ENCODE peak calls at places on chromosome 17, in four cellular contexts. O is breast epithelium, Z is transverse colon, S is gastrocnemius medialis. A is an unnamed sample.

GRCh38 chr17:28716740-28717577 is 709 bp downstream of the RAB34 start:
- DNase-seq in O (no peak), Z (no peak), S (no peak), A (no peak)

GRCh38 chr17:57636985-57637667 is 108.0 kb downstream of the CCDC182 start:
- DNase-seq in O (no peak), Z (peak; percentile 25), S (no peak), A (no peak)

GRCh38 chr17:74833501-74834361 is 26.0 kb downstream of the GRIN2C start:
- DNase-seq in O (no peak), Z (peak; percentile 23), S (peak; percentile 23), A (peak; percentile 42)

GRCh38 chr17:32771396-32771795 is 105.5 kb downstream of the MYO1D start:
- DNase-seq in O (no peak), Z (no peak), S (no peak), A (no peak)

GRCh38 chr17:41617136-41617535 is 4.6 kb upstream of the KRT16 start:
- DNase-seq in O (peak; percentile 50), Z (no peak), S (no peak), A (no peak)

GRCh38 chr17:57911021-57911420 is 44.2 kb downstream of the CUEDC1 start:
- DNase-seq in O (no peak), Z (no peak), S (no peak), A (no peak)

GRCh38 chr17:10251212-10251948 is 53.0 kb upstream of the GAS7 start:
- DNase-seq in O (no peak), Z (no peak), S (no peak), A (no peak)

GRCh38 chr17:16273499-16273898 is 56.5 kb downstream of the PIGL start:
- DNase-seq in O (no peak), Z (no peak), S (no peak), A (no peak)

GRCh38 chr17:11601661-11602060 is 3.4 kb downstream of the DNAH9 start:
- DNase-seq in O (no peak), Z (no peak), S (no peak), A (no peak)

GRCh38 chr17:30323262-30323894 is 10.5 kb downstream of the TMIGD1 start:
- DNase-seq in O (no peak), Z (peak; percentile 22), S (no peak), A (no peak)

GRCh38 chr17:47821424-47822379 is at the start of gene OSBPL7:
- DNase-seq in O (peak; percentile 57), Z (peak; percentile 84), S (peak; percentile 82), A (peak; percentile 90)

GRCh38 chr17:42428141-42428944 is 5.3 kb upstream of the CAVIN1 start:
- DNase-seq in O (no peak), Z (peak; percentile 57), S (no peak), A (peak; percentile 73)

GRCh38 chr17:28944862-28945741 is 6.2 kb downstream of the PHF12 start:
- DNase-seq in O (no peak), Z (no peak), S (no peak), A (no peak)

GRCh38 chr17:6066183-6066948 is 3.8 kb upstream of the WSCD1 start:
- DNase-seq in O (no peak), Z (no peak), S (no peak), A (no peak)

GRCh38 chr17:2022647-2023046 is 2.5 kb downstream of the RTN4RL1 start:
- DNase-seq in O (no peak), Z (no peak), S (no peak), A (no peak)

GRCh38 chr17:45332505-45332904 is 15.7 kb upstream of the MAP3K14 start:
- DNase-seq in O (no peak), Z (no peak), S (peak; percentile 1), A (no peak)

GRCh38 chr17:74860999-74861553 is 1.4 kb upstream of the GRIN2C start:
- DNase-seq in O (no peak), Z (no peak), S (no peak), A (no peak)

GRCh38 chr17:36550491-36551417 is 6.0 kb downstream of the GGNBP2 start:
- DNase-seq in O (no peak), Z (no peak), S (no peak), A (no peak)

GRCh38 chr17:38558751-38559024 is 47.1 kb downstream of the SRCIN1 start:
- DNase-seq in O (no peak), Z (no peak), S (no peak), A (no peak)

GRCh38 chr17:48012151-48012520 is 25.5 kb downstream of the COPZ2 start:
- DNase-seq in O (no peak), Z (peak; percentile 59), S (no peak), A (no peak)

GRCh38 chr17:31424944-31425582 is 33.6 kb downstream of the RAB11FIP4 start:
- DNase-seq in O (no peak), Z (no peak), S (no peak), A (no peak)

GRCh38 chr17:27236710-27237315 is 57.1 kb upstream of the WSB1 start:
- DNase-seq in O (peak; percentile 76), Z (peak; percentile 89), S (peak; percentile 70), A (peak; percentile 95)

GRCh38 chr17:72407336-72408121 is 286.7 kb downstream of the SOX9 start:
- DNase-seq in O (peak; percentile 92), Z (peak; percentile 77), S (no peak), A (no peak)

GRCh38 chr17:78692460-78693010 is 89.5 kb downstream of the CYTH1 start:
- DNase-seq in O (no peak), Z (no peak), S (no peak), A (no peak)

GRCh38 chr17:78696016-78696992 is 85.8 kb downstream of the CYTH1 start:
- DNase-seq in O (no peak), Z (no peak), S (no peak), A (no peak)

GRCh38 chr17:78693346-78694083 is 88.6 kb downstream of the CYTH1 start:
- DNase-seq in O (no peak), Z (no peak), S (no peak), A (peak; percentile 68)

GRCh38 chr17:78697122-78697845 is 84.8 kb downstream of the CYTH1 start:
- DNase-seq in O (no peak), Z (no peak), S (no peak), A (no peak)

DNA sequence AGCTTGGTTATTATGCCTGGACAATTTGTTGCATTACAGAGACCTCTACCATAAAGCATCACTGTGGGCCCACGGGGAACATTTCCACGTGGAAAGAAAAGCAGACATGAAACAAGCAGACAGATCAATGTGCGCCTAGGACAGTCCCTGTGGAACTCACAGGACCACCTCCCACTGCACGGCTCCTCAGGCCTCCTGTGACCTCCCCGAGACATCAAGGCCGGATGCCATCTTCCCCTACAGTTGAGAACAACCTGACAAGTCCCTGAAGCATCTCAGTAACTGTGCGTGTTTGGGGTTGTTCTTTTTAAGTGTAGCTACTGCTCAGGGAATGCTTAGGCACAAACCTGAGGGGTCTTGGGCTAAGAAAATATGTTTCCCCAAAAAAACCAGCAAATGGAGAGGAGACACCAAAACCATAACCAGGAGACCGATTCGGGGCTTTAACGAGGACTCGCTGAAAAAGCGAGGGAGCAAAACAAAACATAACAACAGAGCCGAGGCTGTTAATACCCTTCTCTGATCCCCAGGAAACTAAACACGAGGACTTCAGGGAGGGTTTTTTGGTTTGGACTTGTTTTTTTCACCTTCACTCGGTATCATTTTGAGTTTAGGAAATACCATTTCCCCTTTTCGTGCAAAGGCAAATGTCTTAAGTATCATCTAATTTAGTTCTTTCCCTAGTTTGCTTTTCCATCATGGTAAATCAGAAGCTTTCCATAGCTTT is 87.1 kb downstream of the CYTH1 start:
- DNase-seq in O (no peak), Z (no peak), S (no peak), A (no peak)
- TF ChIP-seq POLR2A in O (no peak), Z (no peak), S (no peak), A (no peak)

GRCh38 chr17:65393514-65393913 is 167.9 kb downstream of the AXIN2 start:
- DNase-seq in O (no peak), Z (no peak), S (no peak), A (no peak)
- H3K4me3 ChIP-seq in O (no peak overlapping the region), Z (no peak overlapping the region), S (no peak overlapping the region), A (no peak overlapping the region)

GRCh38 chr17:40458001-40458791 is 14.9 kb downstream of the IGFBP4 start:
- DNase-seq in O (no peak), Z (no peak), S (no peak), A (no peak)
- TF ChIP-seq POLR2A in O (no peak), Z (no peak), S (no peak), A (no peak)

DNA sequence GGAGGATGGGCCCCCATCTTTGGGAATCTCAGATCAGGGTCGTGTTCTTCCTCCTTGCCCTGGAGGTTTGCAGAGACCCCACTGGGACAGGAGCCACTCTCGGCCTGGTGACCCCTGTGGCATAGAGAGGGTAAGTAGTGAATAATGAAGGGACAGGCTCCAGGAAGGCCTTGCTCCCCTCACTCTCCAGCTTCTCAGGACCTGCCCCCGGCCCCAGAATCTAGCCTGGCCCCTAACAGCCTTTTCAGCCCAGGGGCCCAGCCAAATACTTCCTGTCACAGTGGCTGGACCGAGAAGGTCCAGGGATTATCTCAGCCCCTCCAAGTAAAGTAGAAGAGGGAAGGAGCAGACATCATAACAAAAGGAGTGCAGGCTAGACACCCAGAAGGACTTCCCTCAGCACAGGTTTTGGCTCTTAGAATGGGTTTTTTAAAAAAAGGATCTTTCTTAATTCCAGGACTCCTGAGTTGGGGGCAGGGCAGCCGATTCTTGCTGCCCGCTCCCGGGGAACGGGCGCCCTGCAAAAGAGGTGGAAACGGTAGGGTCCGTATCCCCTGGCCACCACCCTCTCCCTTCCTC is 637 bp upstream of the NXPH3 start:
- DNase-seq in O (no peak), Z (no peak), S (no peak), A (no peak)
- H3K4me3 ChIP-seq in O (peak overlapping the region; percentile 68), Z (peak overlapping the region; percentile 52), S (peak overlapping the region; percentile 66), A (no peak overlapping the region)

DNA sequence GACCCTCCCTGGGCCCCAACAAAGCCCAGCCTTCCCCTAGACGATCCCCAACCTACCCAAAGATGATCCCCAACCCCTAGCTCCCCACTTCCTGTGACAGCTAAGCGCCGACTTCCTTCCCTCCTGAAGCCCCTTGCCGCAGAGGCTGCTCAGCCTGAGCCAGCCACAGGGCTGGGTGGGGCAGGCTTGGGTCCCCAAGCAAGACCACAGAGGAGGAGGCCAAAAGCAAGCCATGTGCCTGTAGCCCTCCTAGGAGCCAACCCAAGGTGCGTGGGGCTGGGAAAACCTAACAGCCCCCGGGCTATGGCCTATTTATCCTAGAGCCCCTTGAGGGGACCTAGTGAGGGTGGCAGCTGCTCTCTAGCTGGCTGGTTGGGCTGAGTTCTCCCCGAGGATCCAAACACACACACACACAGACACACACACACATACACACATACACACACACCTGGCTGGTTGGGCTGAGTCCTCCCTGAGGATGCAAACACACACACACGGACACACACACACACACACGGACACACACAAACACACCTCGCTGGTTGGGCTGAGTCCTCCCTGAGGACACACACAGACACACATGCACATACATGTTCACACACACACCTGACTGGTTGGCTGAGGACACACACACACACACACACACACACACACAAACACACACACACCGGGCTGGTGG is 4.8 kb downstream of the ARRB2 start:
- DNase-seq in O (no peak), Z (no peak), S (no peak), A (no peak)
- TF ChIP-seq POLR2A in O (no peak), Z (no peak), S (no peak), A (no peak)

DNA sequence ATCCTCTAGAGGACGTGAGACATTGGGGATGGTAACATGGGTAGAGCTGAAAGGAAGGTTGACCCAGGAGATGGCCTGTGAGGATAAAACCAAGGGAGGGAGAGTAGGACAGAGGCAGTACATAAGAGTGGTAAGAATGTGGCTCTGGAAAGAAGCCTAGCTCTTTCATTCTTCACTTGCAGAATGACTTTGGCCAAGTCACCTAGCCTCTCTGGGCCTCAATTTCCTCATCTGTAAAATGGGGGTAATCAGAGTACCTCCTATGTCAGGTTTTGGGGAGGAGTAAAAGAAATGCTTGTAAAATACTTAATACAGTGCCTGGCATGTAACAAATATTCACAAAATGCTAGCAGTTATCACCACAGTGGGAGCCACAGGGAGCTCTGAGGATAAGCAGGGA is 6.9 kb downstream of the KDM6B start:
- DNase-seq in O (no peak), Z (no peak), S (no peak), A (no peak)
- H3K4me3 ChIP-seq in O (no peak overlapping the region), Z (no peak overlapping the region), S (peak overlapping the region; percentile 96), A (no peak overlapping the region)